ENCODE peak calls at places on chromosomes 6 and 20, in ten cellular contexts. Z is uterus; F is lower lobe of right lung; J is GM04504; L is HEK293T; M is memory B cell; E is neural crest cell; Y is stimulated activated naive CD4-positive, alpha-beta T cell treated with Interleukin-2 at 50 U/mL for 16 hours; P is NCI-H1694 treated with DMSO at 0.1 percent for 48 hours; I is stimulated activated CD8-positive, alpha-beta memory T cell treated with anti-CD3 and anti-CD28 coated beads, Interleukin-12 subunit alpha, Interleukin-12 subunit beta, amount 100 ng/mL, for 1 hour. S is an unnamed sample.

GRCh38 chr20:59931511-59932312 is 1.7 kb downstream of the SYCP2 start:
- DNase-seq in Z (no peak), F (no peak), J (no peak), L (no peak), M (no peak), E (no peak), Y (no peak), P (no peak), I (no peak), S (no peak)

GRCh38 chr6:76416821-76417605 is 344.6 kb upstream of the IMPG1 start:
- DNase-seq in Z (no peak), F (no peak), J (no peak), L (no peak), M (no peak), E (no peak), Y (no peak), P (no peak), I (no peak), S (no peak)

GRCh38 chr20:63015665-63016361 is 9.0 kb upstream of the BHLHE23 start:
- DNase-seq in Z (no peak), F (peak; percentile 32), J (no peak), L (no peak), M (no peak), E (no peak), Y (no peak), P (no peak), I (no peak), S (no peak)

GRCh38 chr6:125224236-125224861 is 70.8 kb downstream of the TPD52L1 start:
- DNase-seq in Z (no peak), F (no peak), J (no peak), L (no peak), M (no peak), E (no peak), Y (no peak), P (no peak), I (no peak), S (no peak)

GRCh38 chr6:128111096-128111495 is 210.2 kb upstream of the THEMIS start:
- DNase-seq in Z (no peak), F (no peak), J (no peak), L (no peak), M (no peak), E (no peak), Y (no peak), P (no peak), I (no peak), S (no peak)

GRCh38 chr6:14273196-14273595 is 155.6 kb downstream of the CD83 start:
- DNase-seq in Z (no peak), F (no peak), J (no peak), L (no peak), M (no peak), E (no peak), Y (no peak), P (no peak), I (no peak), S (peak; percentile 66)

GRCh38 chr6:169326067-169326799 is 72.6 kb upstream of the THBS2 start:
- DNase-seq in Z (no peak), F (no peak), J (no peak), L (peak; percentile 48), M (no peak), E (no peak), Y (no peak), P (no peak), I (no peak), S (peak; percentile 89)

GRCh38 chr6:168238159-168238887 is 81.3 kb downstream of the DACT2 start:
- DNase-seq in Z (no peak), F (no peak), J (no peak), L (no peak), M (no peak), E (no peak), Y (no peak), P (no peak), I (no peak), S (no peak)

GRCh38 chr6:37160922-37161778 is 8.8 kb upstream of the PIM1 start:
- DNase-seq in Z (no peak), F (no peak), J (no peak), L (no peak), M (no peak), E (no peak), Y (no peak), P (no peak), I (no peak), S (no peak)

GRCh38 chr6:30884521-30885480 is 482 bp downstream of the DDR1 start:
- DNase-seq in Z (peak; percentile 63), F (no peak), J (no peak), L (no peak), M (peak; percentile 52), E (peak; percentile 28), Y (peak; percentile 24), P (no peak), I (no peak), S (no peak)

GRCh38 chr20:20743511-20744169 is 31.2 kb upstream of the RALGAPA2 start:
- DNase-seq in Z (peak; percentile 57), F (peak; percentile 69), J (no peak), L (no peak), M (no peak), E (peak; percentile 27), Y (no peak), P (no peak), I (no peak), S (no peak)

GRCh38 chr20:60132162-60132826 is 174.1 kb downstream of the CDH26 start:
- DNase-seq in Z (no peak), F (no peak), J (no peak), L (no peak), M (no peak), E (no peak), Y (no peak), P (no peak), I (no peak), S (no peak)